ENCODE peak calls at places on chromosomes 16 and 17, in seven cellular contexts. One of them, this sample, is unnamed.

GRCh38 chr17:78748048-78748729 is 33.9 kb downstream of the CYTH1 start:
- DNase-seq in colonic mucosa: no peak
- DNase-seq in endothelial cell: no peak
- DNase-seq in prostate gland: no peak
- DNase-seq in GM06990: peak; percentile 63
- DNase-seq in body of pancreas: peak; percentile 61
- DNase-seq in sigmoid colon: no peak
- DNase-seq in this sample: no peak

GRCh38 chr17:77804796-77805426 is 153.6 kb upstream of the TNRC6C start:
- DNase-seq in body of pancreas: no peak
- DNase-seq in GM06990: no peak
- DNase-seq in prostate gland: no peak
- DNase-seq in colonic mucosa: no peak
- DNase-seq in sigmoid colon: peak; percentile 55
- DNase-seq in endothelial cell: no peak
- DNase-seq in this sample: no peak

GRCh38 chr16:54193656-54194007 is 93.0 kb downstream of the IRX3 start:
- DNase-seq in endothelial cell: peak; percentile 85
- DNase-seq in body of pancreas: peak; percentile 56
- DNase-seq in prostate gland: peak; percentile 72
- DNase-seq in GM06990: peak; percentile 41
- DNase-seq in colonic mucosa: peak; percentile 78
- DNase-seq in sigmoid colon: peak; percentile 76
- DNase-seq in this sample: peak; percentile 57

GRCh38 chr16:26765087-26765486 is 301.6 kb upstream of the C16orf82 start:
- DNase-seq in body of pancreas: no peak
- DNase-seq in sigmoid colon: no peak
- DNase-seq in GM06990: no peak
- DNase-seq in prostate gland: no peak
- DNase-seq in colonic mucosa: no peak
- DNase-seq in endothelial cell: peak; percentile 18
- DNase-seq in this sample: no peak

GRCh38 chr17:63041722-63042121 is 75.7 kb downstream of the TANC2 start:
- DNase-seq in endothelial cell: no peak
- DNase-seq in GM06990: no peak
- DNase-seq in colonic mucosa: no peak
- DNase-seq in body of pancreas: no peak
- DNase-seq in prostate gland: no peak
- DNase-seq in sigmoid colon: no peak
- DNase-seq in this sample: no peak

GRCh38 chr17:54899721-54900456 is 763 bp upstream of the TOM1L1 start:
- DNase-seq in body of pancreas: no peak
- DNase-seq in GM06990: no peak
- DNase-seq in sigmoid colon: no peak
- DNase-seq in colonic mucosa: peak; percentile 18
- DNase-seq in endothelial cell: peak; percentile 6
- DNase-seq in prostate gland: no peak
- DNase-seq in this sample: peak; percentile 9

GRCh38 chr16:14249291-14250032 is 178.3 kb downstream of the MRTFB start:
- DNase-seq in prostate gland: no peak
- DNase-seq in body of pancreas: peak; percentile 34
- DNase-seq in sigmoid colon: no peak
- DNase-seq in GM06990: no peak
- DNase-seq in endothelial cell: peak; percentile 57
- DNase-seq in colonic mucosa: peak; percentile 45
- DNase-seq in this sample: peak; percentile 52

GRCh38 chr17:49438885-49439284 is 24.2 kb upstream of the PHB1 start:
- DNase-seq in endothelial cell: no peak
- DNase-seq in colonic mucosa: no peak
- DNase-seq in prostate gland: no peak
- DNase-seq in body of pancreas: no peak
- DNase-seq in GM06990: no peak
- DNase-seq in sigmoid colon: no peak
- DNase-seq in this sample: no peak

GRCh38 chr16:57045694-57046381 is 46.5 kb upstream of the CPNE2 start:
- DNase-seq in GM06990: peak; percentile 63
- DNase-seq in sigmoid colon: peak; percentile 84
- DNase-seq in endothelial cell: peak; percentile 68
- DNase-seq in body of pancreas: peak; percentile 63
- DNase-seq in colonic mucosa: peak; percentile 63
- DNase-seq in prostate gland: peak; percentile 50
- DNase-seq in this sample: peak; percentile 66

GRCh38 chr16:590875-591200 is 972 bp downstream of the RAB40C start:
- DNase-seq in endothelial cell: no peak
- DNase-seq in colonic mucosa: no peak
- DNase-seq in sigmoid colon: peak; percentile 65
- DNase-seq in body of pancreas: no peak
- DNase-seq in prostate gland: no peak
- DNase-seq in GM06990: no peak
- DNase-seq in this sample: no peak

GRCh38 chr16:588889-589657 is 793 bp upstream of the RAB40C start:
- DNase-seq in body of pancreas: peak; percentile 97
- DNase-seq in sigmoid colon: peak; percentile 98
- DNase-seq in GM06990: peak; percentile 98
- DNase-seq in colonic mucosa: peak; percentile 99
- DNase-seq in prostate gland: peak; percentile 97
- DNase-seq in endothelial cell: peak; percentile 98
- DNase-seq in this sample: peak; percentile 95

GRCh38 chr16:589658-590159 is at the start of gene RAB40C:
- DNase-seq in prostate gland: peak; percentile 99
- DNase-seq in GM06990: peak; percentile 98
- DNase-seq in body of pancreas: peak; percentile 100
- DNase-seq in endothelial cell: peak; percentile 98
- DNase-seq in sigmoid colon: peak; percentile 100
- DNase-seq in colonic mucosa: peak; percentile 99
- DNase-seq in this sample: peak; percentile 100

GRCh38 chr16:591892-592517 is 2.1 kb downstream of the RAB40C start:
- DNase-seq in GM06990: no peak
- DNase-seq in colonic mucosa: no peak
- DNase-seq in endothelial cell: no peak
- DNase-seq in prostate gland: no peak
- DNase-seq in sigmoid colon: no peak
- DNase-seq in body of pancreas: no peak
- DNase-seq in this sample: no peak

GRCh38 chr16:590165-590874 is 454 bp downstream of the RAB40C start:
- DNase-seq in colonic mucosa: no peak
- DNase-seq in body of pancreas: peak; percentile 61
- DNase-seq in GM06990: peak; percentile 48
- DNase-seq in prostate gland: no peak
- DNase-seq in endothelial cell: peak; percentile 31
- DNase-seq in sigmoid colon: peak; percentile 78
- DNase-seq in this sample: no peak
- TF ChIP-seq CTCF in colonic mucosa: no peak
- TF ChIP-seq CTCF in body of pancreas: no peak
- TF ChIP-seq CTCF in GM06990: no peak
- TF ChIP-seq CTCF in prostate gland: no peak
- TF ChIP-seq CTCF in endothelial cell: no peak
- TF ChIP-seq CTCF in sigmoid colon: no peak
- TF ChIP-seq CTCF in this sample: peak; percentile 44

DNA sequence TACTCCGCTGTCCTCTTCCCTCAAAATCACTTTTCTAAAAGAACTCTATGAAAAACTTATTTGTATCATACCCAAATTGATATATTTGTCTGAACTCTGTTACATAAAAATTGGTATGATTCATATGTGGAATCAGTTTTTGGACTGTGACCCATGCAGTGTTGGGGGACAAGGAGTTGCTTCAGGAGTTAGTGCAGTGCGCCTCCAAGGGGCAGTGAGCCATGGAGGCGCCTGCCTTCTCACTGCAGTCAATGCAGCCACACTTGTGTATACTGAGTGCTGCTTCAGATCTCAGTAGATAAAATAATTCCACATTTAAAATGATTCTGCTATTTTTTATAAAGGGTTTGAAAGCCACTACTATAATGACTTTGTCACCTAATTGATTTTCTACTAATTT is 32.5 kb downstream of the DGKE start:
- DNase-seq in body of pancreas: no peak
- DNase-seq in colonic mucosa: no peak
- DNase-seq in prostate gland: no peak
- DNase-seq in endothelial cell: no peak
- DNase-seq in sigmoid colon: no peak
- DNase-seq in GM06990: no peak
- DNase-seq in this sample: no peak
- TF ChIP-seq CTCF in body of pancreas: peak; percentile 47
- TF ChIP-seq CTCF in colonic mucosa: no peak
- TF ChIP-seq CTCF in prostate gland: no peak
- TF ChIP-seq CTCF in endothelial cell: no peak
- TF ChIP-seq CTCF in sigmoid colon: no peak
- TF ChIP-seq CTCF in GM06990: no peak
- TF ChIP-seq CTCF in this sample: peak; percentile 30

DNA sequence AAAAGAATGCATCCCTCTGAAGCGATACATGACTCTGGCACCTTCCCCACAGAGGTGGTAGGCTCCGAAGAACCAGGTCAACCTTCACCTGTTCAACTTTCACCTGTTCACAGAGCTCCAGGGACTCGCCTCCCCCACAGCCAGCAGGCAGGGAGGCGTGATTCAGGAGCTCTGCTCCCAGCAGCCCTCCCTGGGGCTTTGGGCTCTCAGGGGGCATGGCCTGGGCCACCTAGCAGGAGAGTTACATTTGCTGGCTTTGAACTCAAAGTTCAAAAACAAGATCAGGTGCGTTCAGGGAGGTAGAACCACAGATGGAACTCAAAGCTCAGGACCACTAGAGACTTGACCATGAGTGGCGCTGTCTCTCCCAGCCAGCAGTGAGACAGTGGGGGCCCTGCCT is 5.4 kb downstream of the VAC14 start:
- DNase-seq in body of pancreas: no peak
- DNase-seq in GM06990: no peak
- DNase-seq in sigmoid colon: no peak
- DNase-seq in colonic mucosa: no peak
- DNase-seq in prostate gland: no peak
- DNase-seq in endothelial cell: no peak
- DNase-seq in this sample: no peak
- TF ChIP-seq CTCF in body of pancreas: no peak
- TF ChIP-seq CTCF in GM06990: peak; percentile 2
- TF ChIP-seq CTCF in sigmoid colon: no peak
- TF ChIP-seq CTCF in colonic mucosa: no peak
- TF ChIP-seq CTCF in prostate gland: no peak
- TF ChIP-seq CTCF in endothelial cell: no peak
- TF ChIP-seq CTCF in this sample: no peak

GRCh38 chr17:17784599-17785264 is 52.1 kb downstream of the SREBF1 start:
- DNase-seq in body of pancreas: peak; percentile 60
- DNase-seq in sigmoid colon: no peak
- DNase-seq in endothelial cell: no peak
- DNase-seq in colonic mucosa: no peak
- DNase-seq in prostate gland: no peak
- DNase-seq in GM06990: no peak
- DNase-seq in this sample: no peak
- TF ChIP-seq CTCF in body of pancreas: peak; percentile 27
- TF ChIP-seq CTCF in sigmoid colon: no peak
- TF ChIP-seq CTCF in endothelial cell: no peak
- TF ChIP-seq CTCF in colonic mucosa: no peak
- TF ChIP-seq CTCF in prostate gland: peak; percentile 16
- TF ChIP-seq CTCF in GM06990: no peak
- TF ChIP-seq CTCF in this sample: no peak

GRCh38 chr16:46691720-46692119 is 2.3 kb downstream of the ORC6 start:
- DNase-seq in body of pancreas: no peak
- DNase-seq in endothelial cell: no peak
- DNase-seq in prostate gland: no peak
- DNase-seq in GM06990: no peak
- DNase-seq in colonic mucosa: no peak
- DNase-seq in sigmoid colon: no peak
- DNase-seq in this sample: no peak

GRCh38 chr16:46690281-46691178 is 1.1 kb downstream of the ORC6 start:
- DNase-seq in GM06990: no peak
- DNase-seq in endothelial cell: peak; percentile 14
- DNase-seq in body of pancreas: no peak
- DNase-seq in colonic mucosa: peak; percentile 27
- DNase-seq in sigmoid colon: no peak
- DNase-seq in prostate gland: no peak
- DNase-seq in this sample: no peak

GRCh38 chr16:46688657-46689491 is at the start of gene VPS35:
- DNase-seq in GM06990: peak; percentile 99
- DNase-seq in colonic mucosa: peak; percentile 100
- DNase-seq in sigmoid colon: peak; percentile 100
- DNase-seq in body of pancreas: peak; percentile 99
- DNase-seq in endothelial cell: peak; percentile 100
- DNase-seq in prostate gland: peak; percentile 100
- DNase-seq in this sample: peak; percentile 95

GRCh38 chr16:46688101-46688656 is 799 bp downstream of the VPS35 start:
- DNase-seq in sigmoid colon: no peak
- DNase-seq in body of pancreas: no peak
- DNase-seq in endothelial cell: no peak
- DNase-seq in colonic mucosa: peak; percentile 53
- DNase-seq in GM06990: no peak
- DNase-seq in prostate gland: peak; percentile 32
- DNase-seq in this sample: no peak

GRCh38 chr16:46689492-46690280 is at the start of gene ORC6:
- DNase-seq in GM06990: no peak
- DNase-seq in sigmoid colon: peak; percentile 99
- DNase-seq in body of pancreas: peak; percentile 98
- DNase-seq in prostate gland: peak; percentile 98
- DNase-seq in colonic mucosa: peak; percentile 98
- DNase-seq in endothelial cell: peak; percentile 95
- DNase-seq in this sample: peak; percentile 95
- TF ChIP-seq CTCF in GM06990: peak; percentile 78
- TF ChIP-seq CTCF in sigmoid colon: no peak
- TF ChIP-seq CTCF in body of pancreas: peak; percentile 12
- TF ChIP-seq CTCF in prostate gland: peak; percentile 31
- TF ChIP-seq CTCF in colonic mucosa: peak; percentile 18
- TF ChIP-seq CTCF in endothelial cell: no peak
- TF ChIP-seq CTCF in this sample: peak; percentile 69